ENCODE peak calls at places on chromosomes 7 and 10, in five cellular contexts. E is tibial nerve, P is fibroblast of lung, T is SK-N-SH, G is cardiac fibroblast. U is an unnamed sample.

GRCh38 chr7:142485617-142486226 is 227.9 kb upstream of the PRSS58 start:
- DNase-seq in E (no peak), P (no peak), T (peak), G (no peak), U (no peak)

GRCh38 chr10:50605280-50606270 is 18.2 kb downstream of the SGMS1 start:
- DNase-seq in E (no peak), P (peak), T (no peak), G (peak), U (peak)

GRCh38 chr10:122541541-122542002 is 19.0 kb upstream of the DMBT1 start:
- DNase-seq in E (no peak), P (no peak), T (no peak), G (peak), U (no peak)

GRCh38 chr7:23377134-23377533 is 78.0 kb downstream of the MALSU1 start:
- DNase-seq in E (no peak), P (peak), T (no peak), G (peak), U (peak)

GRCh38 chr10:11177926-11178453 is 160.3 kb downstream of the CELF2 start:
- DNase-seq in E (no peak), P (peak), T (no peak), G (peak), U (no peak)

GRCh38 chr10:122845783-122846332 is at the start of gene CUZD1:
- DNase-seq in E (no peak), P (no peak), T (no peak), G (no peak), U (no peak)

GRCh38 chr10:58513189-58514101 is 773 bp downstream of the BICC1 start:
- DNase-seq in E (peak), P (peak), T (peak), G (peak), U (peak)

GRCh38 chr10:17088118-17088806 is 41.3 kb downstream of the CUBN start:
- DNase-seq in E (no peak), P (peak), T (no peak), G (peak), U (peak)

GRCh38 chr7:1558181-1558811 is 2.3 kb upstream of the TMEM184A start:
- DNase-seq in E (no peak), P (no peak), T (peak), G (no peak), U (no peak)

GRCh38 chr7:44382459-44383300 is 57.3 kb upstream of the CAMK2B start:
- DNase-seq in E (no peak), P (peak), T (no peak), G (peak), U (peak)

GRCh38 chr10:122701652-122702051 is 2.0 kb upstream of the C10orf120 start:
- DNase-seq in E (no peak), P (no peak), T (no peak), G (no peak), U (no peak)

GRCh38 chr7:146635200-146636032 is 518.8 kb downstream of the CNTNAP2 start:
- DNase-seq in E (no peak), P (no peak), T (no peak), G (no peak), U (no peak)

GRCh38 chr7:155490697-155491628 is 33.0 kb downstream of the EN2 start:
- DNase-seq in E (no peak), P (peak), T (peak), G (peak), U (no peak)

GRCh38 chr10:110081914-110082313 is 74.1 kb downstream of the ADD3 start:
- DNase-seq in E (no peak), P (peak), T (no peak), G (peak), U (peak)

GRCh38 chr7:30252885-30253795 is 31.3 kb upstream of the ZNRF2 start:
- DNase-seq in E (no peak), P (peak), T (no peak), G (peak), U (no peak)

GRCh38 chr10:6204063-6204340 is 1.3 kb downstream of the PFKFB3 start:
- DNase-seq in E (no peak), P (peak), T (peak), G (no peak), U (peak)

GRCh38 chr7:117458977-117459583 is 20.7 kb upstream of the CFTR start:
- DNase-seq in E (no peak), P (peak), T (peak), G (peak), U (no peak)

GRCh38 chr7:81079736-81080135 is 160.9 kb upstream of the SEMA3C start:
- DNase-seq in E (no peak), P (peak), T (no peak), G (peak), U (no peak)

GRCh38 chr7:136391371-136391770 is 414.2 kb upstream of the MTPN start:
- DNase-seq in E (no peak), P (no peak), T (no peak), G (no peak), U (no peak)

GRCh38 chr7:94313926-94314325 is 80.8 kb upstream of the COL1A2 start:
- DNase-seq in E (no peak), P (peak), T (no peak), G (peak), U (peak)

GRCh38 chr7:80392229-80393169 is 119.4 kb downstream of the GNAT3 start:
- DNase-seq in E (no peak), P (peak), T (peak), G (peak), U (peak)

GRCh38 chr7:91128574-91129348 is 135.5 kb upstream of the FZD1 start:
- DNase-seq in E (no peak), P (peak), T (no peak), G (peak), U (no peak)

GRCh38 chr7:107036535-107036934 is 8.0 kb upstream of the PRKAR2B start:
- DNase-seq in E (no peak), P (no peak), T (no peak), G (no peak), U (no peak)

GRCh38 chr10:4526426-4526825 is 299.6 kb upstream of the AKR1E2 start:
- DNase-seq in E (no peak), P (no peak), T (no peak), G (no peak), U (no peak)

GRCh38 chr10:129161184-129161583 is 305.9 kb upstream of the MGMT start:
- DNase-seq in E (no peak), P (no peak), T (no peak), G (peak), U (no peak)

GRCh38 chr7:97819161-97819560 is 53.0 kb downstream of the ASNS start:
- DNase-seq in E (no peak), P (no peak), T (no peak), G (no peak), U (no peak)

GRCh38 chr10:132457328-132458070 is 60.5 kb downstream of the PWWP2B start:
- DNase-seq in E (no peak), P (no peak), T (no peak), G (no peak), U (no peak)

GRCh38 chr7:101124376-101125056 is 2.4 kb upstream of the SERPINE1 start:
- DNase-seq in E (no peak), P (peak), T (no peak), G (peak), U (peak)

GRCh38 chr7:101120315-101120714 is 6.6 kb upstream of the SERPINE1 start:
- DNase-seq in E (no peak), P (peak), T (no peak), G (no peak), U (no peak)

GRCh38 chr7:101121996-101122932 is 4.6 kb upstream of the SERPINE1 start:
- DNase-seq in E (peak), P (peak), T (no peak), G (peak), U (peak)

GRCh38 chr7:101123703-101124068 is 3.2 kb upstream of the SERPINE1 start:
- DNase-seq in E (no peak), P (no peak), T (no peak), G (no peak), U (no peak)

DNA sequence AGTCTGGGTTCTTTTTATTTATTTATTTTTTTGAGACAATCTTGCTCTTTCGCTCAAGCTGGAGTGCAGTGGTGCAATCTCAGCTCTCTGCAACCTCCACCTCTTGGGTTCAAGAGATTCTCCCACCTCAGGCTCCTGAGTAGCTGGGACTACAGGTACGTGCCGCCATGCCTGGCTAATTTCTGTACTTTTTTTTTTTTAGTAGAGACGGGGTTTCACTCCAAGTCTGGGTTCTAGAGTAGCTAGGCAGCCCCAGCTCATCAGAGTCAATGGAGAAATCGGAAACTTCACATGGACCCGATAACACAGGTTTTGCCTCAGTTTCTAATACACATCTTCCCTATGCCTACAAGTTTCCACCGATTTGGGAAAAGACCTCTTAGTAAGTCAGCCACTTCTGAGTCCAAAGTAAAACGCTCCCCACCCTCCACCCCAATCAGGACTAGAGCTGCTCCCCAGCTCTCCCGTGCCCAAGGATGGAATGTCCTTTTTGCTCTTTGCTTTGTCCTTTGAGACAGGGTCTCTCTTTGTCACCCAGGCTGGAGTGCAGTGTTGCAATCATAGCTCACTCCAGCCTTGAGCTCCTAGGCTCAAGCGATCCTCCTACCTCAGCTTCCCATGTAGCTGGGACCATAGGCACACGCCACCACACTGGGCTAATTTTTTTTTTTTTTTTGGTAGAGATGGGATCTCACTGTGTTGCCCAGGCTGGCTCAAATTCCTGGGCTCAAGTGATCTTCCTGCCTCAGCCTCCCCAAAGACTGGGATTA is 3.8 kb upstream of the SERPINE1 start:
- DNase-seq in E (no peak), P (no peak), T (no peak), G (no peak), U (no peak)
- H3K4me3 ChIP-seq in E (no peak), P (no peak), T (no peak), G (no peak), U (no peak)

GRCh38 chr10:113825791-113826190 is 28.1 kb downstream of the DCLRE1A start:
- DNase-seq in E (no peak), P (no peak), T (no peak), G (no peak), U (peak)

GRCh38 chr10:113819989-113820388 is 33.9 kb downstream of the DCLRE1A start:
- DNase-seq in E (no peak), P (no peak), T (no peak), G (no peak), U (no peak)

GRCh38 chr10:113822174-113822573 is 31.7 kb downstream of the DCLRE1A start:
- DNase-seq in E (no peak), P (no peak), T (no peak), G (no peak), U (no peak)

DNA sequence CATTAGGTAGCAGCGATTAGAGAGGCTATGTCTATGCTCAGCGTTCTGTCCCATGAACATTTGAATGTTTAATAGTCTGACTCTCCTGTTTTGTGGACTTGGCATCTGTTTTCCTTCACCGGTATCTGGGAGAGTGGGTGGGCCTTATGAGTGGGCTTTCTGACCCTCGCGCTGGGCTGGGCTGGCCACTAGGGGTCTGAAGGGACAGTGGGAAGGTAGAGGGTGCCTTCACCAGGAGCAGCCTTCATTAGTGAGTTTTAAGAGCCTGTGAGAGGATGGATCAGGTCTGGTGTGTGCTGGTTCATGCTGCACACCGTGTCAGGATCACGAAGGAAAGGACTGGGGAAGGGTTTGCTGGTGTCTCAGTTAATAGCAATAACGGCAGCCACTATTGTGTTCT is 33.4 kb downstream of the DCLRE1A start:
- DNase-seq in E (no peak), P (no peak), T (peak), G (no peak), U (no peak)
- TF ChIP-seq CTCF in E (no peak), P (peak), T (peak), G (no peak), U (peak)

GRCh38 chr10:69800109-69800508 is 1.6 kb upstream of the COL13A1 start:
- DNase-seq in E (no peak), P (peak), T (peak), G (peak), U (peak)

GRCh38 chr10:69801094-69801433 is 642 bp upstream of the COL13A1 start:
- DNase-seq in E (no peak), P (peak), T (peak), G (peak), U (peak)

GRCh38 chr10:69800665-69801064 is 1.0 kb upstream of the COL13A1 start:
- DNase-seq in E (no peak), P (no peak), T (no peak), G (no peak), U (no peak)

GRCh38 chr10:69802424-69803161 is 887 bp downstream of the COL13A1 start:
- DNase-seq in E (no peak), P (peak), T (peak), G (peak), U (peak)

GRCh38 chr10:69801434-69802315 is at the start of gene COL13A1:
- DNase-seq in E (no peak), P (peak), T (peak), G (peak), U (peak)
- H3K4me3 ChIP-seq in E (peak), P (peak), T (peak), G (peak), U (peak)

DNA sequence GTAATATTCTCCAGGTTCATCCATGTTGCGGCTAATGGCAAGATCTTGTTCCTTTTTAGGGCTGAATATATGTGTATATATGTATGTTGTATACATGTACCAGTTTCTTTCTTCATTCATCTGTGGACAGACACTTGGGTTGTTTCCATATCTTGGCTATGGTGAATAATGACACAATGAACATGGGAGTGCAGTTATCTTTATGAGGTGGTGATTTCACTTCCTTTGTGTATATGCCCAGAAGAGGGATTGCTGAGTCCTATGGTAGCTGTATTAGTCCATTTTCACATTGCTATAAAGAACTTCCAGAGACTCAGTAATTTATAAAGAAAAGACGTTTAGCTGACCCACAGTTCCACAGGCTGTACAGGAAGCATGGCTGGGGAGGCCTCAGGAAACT is 17.1 kb upstream of the TSPAN15 start:
- DNase-seq in E (no peak), P (no peak), T (no peak), G (peak), U (peak)
- TF ChIP-seq CTCF in E (no peak), P (no peak), T (no peak), G (no peak), U (no peak)

GRCh38 chr7:36775673-36776072 is 51.4 kb upstream of the AOAH start:
- DNase-seq in E (no peak), P (no peak), T (no peak), G (no peak), U (no peak)

GRCh38 chr7:36777062-36777461 is 52.8 kb upstream of the AOAH start:
- DNase-seq in E (no peak), P (no peak), T (no peak), G (no peak), U (no peak)

GRCh38 chr7:36777855-36778254 is 53.6 kb upstream of the AOAH start:
- DNase-seq in E (no peak), P (no peak), T (no peak), G (no peak), U (no peak)

DNA sequence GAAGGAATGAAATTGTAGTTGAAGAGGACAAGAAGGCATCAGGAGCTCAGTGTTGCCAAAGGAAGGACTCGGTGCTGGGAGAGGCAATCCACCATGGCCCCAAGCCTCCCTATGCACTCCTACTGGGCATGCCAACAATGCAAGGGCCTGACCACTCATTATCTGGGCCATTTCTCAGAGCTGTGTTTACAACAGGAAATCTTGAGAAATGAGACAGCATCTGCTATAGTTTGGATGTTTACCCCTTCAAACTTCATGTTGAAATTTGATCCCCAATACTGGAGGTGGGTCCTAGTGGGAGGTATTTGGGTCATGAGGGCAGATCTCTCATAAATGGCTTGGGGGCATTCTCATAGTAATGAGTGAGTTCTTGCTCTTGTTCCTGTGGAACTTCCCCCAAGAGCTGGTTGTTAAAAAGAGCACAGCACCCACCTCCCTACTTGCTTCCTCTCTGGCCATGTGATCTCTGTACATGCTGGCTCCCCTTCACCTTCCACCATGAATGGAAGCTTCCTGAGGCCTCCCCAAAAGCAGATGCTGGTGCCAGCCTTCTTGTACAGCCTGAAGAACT is 50.9 kb upstream of the AOAH start:
- DNase-seq in E (no peak), P (no peak), T (no peak), G (no peak), U (no peak)
- H3K4me3 ChIP-seq in E (no peak), P (no peak), T (no peak), G (no peak), U (no peak)

GRCh38 chr10:23293145-23293724 is 51.4 kb downstream of the C10orf67 start:
- DNase-seq in E (no peak), P (peak), T (peak), G (peak), U (no peak)
- TF ChIP-seq CTCF in E (peak), P (peak), T (peak), G (peak), U (peak)

GRCh38 chr10:63206997-63207952 is 74.1 kb downstream of the NRBF2 start:
- DNase-seq in E (no peak), P (peak), T (peak), G (peak), U (peak)

GRCh38 chr10:63209703-63210102 is 76.6 kb downstream of the NRBF2 start:
- DNase-seq in E (no peak), P (no peak), T (no peak), G (no peak), U (no peak)

GRCh38 chr10:63204667-63205391 is 71.7 kb downstream of the NRBF2 start:
- DNase-seq in E (no peak), P (no peak), T (no peak), G (no peak), U (no peak)

GRCh38 chr10:63208981-63209380 is 75.9 kb downstream of the NRBF2 start:
- DNase-seq in E (no peak), P (peak), T (no peak), G (peak), U (peak)

GRCh38 chr10:63206576-63206975 is 73.4 kb downstream of the NRBF2 start:
- DNase-seq in E (no peak), P (no peak), T (no peak), G (peak), U (no peak)
- H3K4me3 ChIP-seq in E (no peak), P (no peak), T (no peak), G (no peak), U (no peak)

DNA sequence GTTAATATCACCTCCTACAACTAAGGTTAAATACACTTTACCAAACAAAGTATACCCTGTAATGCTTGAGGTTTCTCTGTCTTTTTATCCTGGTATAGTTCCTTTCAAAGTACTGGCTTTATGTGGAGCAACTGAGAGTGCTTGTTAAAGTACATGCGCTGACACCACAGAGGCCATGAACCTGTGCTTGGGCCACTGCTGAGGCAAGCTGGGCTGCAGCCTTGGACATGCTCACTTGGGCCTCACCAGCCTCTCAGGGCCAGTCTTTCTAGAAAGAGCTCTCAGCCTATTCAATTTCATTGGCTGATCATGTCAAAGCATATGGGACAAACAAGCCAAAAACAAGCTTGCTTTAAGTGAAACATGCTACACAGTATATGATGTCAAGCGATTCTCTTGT is 126.1 kb upstream of the DNAJB12 start:
- DNase-seq in E (no peak), P (no peak), T (no peak), G (no peak), U (no peak)
- TF ChIP-seq CTCF in E (no peak), P (no peak), T (no peak), G (no peak), U (no peak)

GRCh38 chr10:112374724-112375541 is 1.0 kb downstream of the ACSL5 start:
- DNase-seq in E (no peak), P (no peak), T (no peak), G (peak), U (no peak)
- H3K4me3 ChIP-seq in E (no peak), P (no peak), T (no peak), G (no peak), U (no peak)